ENCODE peak calls at places on chromosomes 4 and X, in seven cellular contexts. H, Z, K, C, G, L and R are unnamed samples.

GRCh38 chr4:61493470-61493869 is 293.3 kb downstream of the ADGRL3 start:
- DNase-seq in Z (no peak), H (no peak), C (no peak), L (no peak), K (no peak), G (no peak), R (no peak)

GRCh38 chr4:71541541-71541940 is 202.7 kb downstream of the SLC4A4 start:
- DNase-seq in Z (no peak), G (no peak), C (no peak), L (no peak), H (no peak), K (no peak), R (no peak)

GRCh38 chrX:150664290-150664689 is 28.9 kb upstream of the MTMR1 start:
- DNase-seq in L (no peak), H (peak; percentile 30), G (no peak), K (no peak), C (no peak), Z (no peak), R (peak; percentile 88)

GRCh38 chr4:56787380-56787779 is 34.1 kb downstream of the SPINK2 start:
- DNase-seq in G (peak; percentile 50), Z (no peak), H (peak; percentile 26), K (no peak), C (no peak), L (no peak), R (no peak)

GRCh38 chrX:150736478-150736877 is 43.3 kb downstream of the MTMR1 start:
- DNase-seq in G (no peak), C (no peak), Z (no peak), K (no peak), L (no peak), H (no peak), R (no peak)

GRCh38 chr4:1379801-1380331 is 26.4 kb downstream of the NKX1-1 start:
- DNase-seq in C (no peak), L (no peak), Z (no peak), G (peak; percentile 7), K (no peak), H (peak; percentile 12), R (no peak)

GRCh38 chrX:17944833-17945497 is 83.9 kb upstream of the RAI2 start:
- DNase-seq in C (no peak), L (no peak), G (no peak), K (no peak), H (no peak), Z (peak; percentile 7), R (no peak)

GRCh38 chrX:54808109-54808604 is 612 bp downstream of the MAGED2 start:
- DNase-seq in L (no peak), G (peak; percentile 69), H (peak; percentile 90), K (peak; percentile 57), C (peak; percentile 61), Z (peak; percentile 2), R (peak; percentile 91)

GRCh38 chrX:2397648-2398340 is 103.0 kb downstream of the DHRSX start:
- DNase-seq in G (no peak), C (no peak), K (no peak), H (no peak), Z (no peak), L (no peak), R (no peak)

GRCh38 chr4:155248002-155248896 is 39.8 kb downstream of the NPY2R start:
- DNase-seq in Z (no peak), G (no peak), L (no peak), K (no peak), C (no peak), H (no peak), R (no peak)

GRCh38 chr4:22744478-22745062 is 51.8 kb downstream of the GBA3 start:
- DNase-seq in Z (no peak), L (no peak), G (no peak), K (no peak), C (no peak), H (no peak), R (no peak)

GRCh38 chr4:112817933-112818921 is 181.3 kb downstream of the LARP7 start:
- DNase-seq in G (peak; percentile 28), L (peak; percentile 75), C (no peak), H (peak; percentile 62), Z (peak; percentile 7), K (no peak), R (peak; percentile 86)

GRCh38 chrX:3485727-3486126 is 139.3 kb upstream of the MXRA5 start:
- DNase-seq in L (no peak), G (no peak), Z (no peak), H (no peak), K (no peak), C (no peak), R (no peak)

GRCh38 chr4:187158003-187158402 is 434.3 kb upstream of the FAT1 start:
- DNase-seq in G (no peak), C (no peak), L (no peak), K (no peak), H (no peak), Z (no peak), R (no peak)

GRCh38 chrX:69319376-69319775 is 154.1 kb upstream of the PJA1 start:
- DNase-seq in K (no peak), L (no peak), H (no peak), C (no peak), G (no peak), Z (no peak), R (no peak)

GRCh38 chr4:155512069-155512468 is 135.3 kb upstream of the MAP9 start:
- DNase-seq in C (no peak), K (no peak), H (no peak), G (no peak), Z (no peak), L (no peak), R (no peak)

GRCh38 chr4:57378766-57379165 is 268.6 kb upstream of the IGFBP7 start:
- DNase-seq in Z (no peak), H (no peak), G (no peak), K (no peak), C (no peak), L (no peak), R (no peak)

GRCh38 chrX:115912372-115912897 is 258.1 kb upstream of the AGTR2 start:
- DNase-seq in L (no peak), K (no peak), C (no peak), Z (no peak), G (no peak), H (no peak), R (peak; percentile 65)

GRCh38 chr4:19262467-19262866 is 989.2 kb upstream of the SLIT2 start:
- DNase-seq in L (no peak), H (no peak), Z (no peak), G (no peak), C (no peak), K (no peak), R (no peak)

GRCh38 chrX:153789654-153790053 is 4.5 kb downstream of the IDH3G start:
- DNase-seq in G (no peak), K (no peak), Z (no peak), C (no peak), L (no peak), H (no peak), R (no peak)

DNA sequence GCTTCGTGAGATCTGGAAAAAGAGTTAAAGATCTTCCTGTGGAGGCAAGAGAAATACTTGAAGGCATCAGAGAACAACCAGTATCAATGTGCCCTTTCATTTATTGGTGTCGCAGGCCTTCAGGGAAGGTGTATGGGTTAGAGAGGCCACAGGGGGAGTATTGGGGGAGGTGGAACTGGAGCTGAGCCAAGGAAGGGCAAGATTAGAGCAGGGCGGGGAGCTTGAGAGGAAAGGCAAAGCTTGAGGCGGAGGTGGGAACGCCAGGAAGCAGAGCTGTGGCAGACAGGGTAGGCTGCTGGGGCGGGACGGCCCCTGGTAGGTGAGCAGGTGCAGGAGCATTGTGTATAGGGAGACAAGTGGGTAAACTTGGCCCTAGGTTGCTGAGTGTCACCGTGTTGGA is 329.9 kb downstream of the ARHGAP10 start:
- DNase-seq in K (no peak), G (peak; percentile 48), L (no peak), Z (no peak), C (no peak), H (no peak), R (no peak)
- TF ChIP-seq CTCF in K (no peak), G (no peak), L (no peak), Z (no peak), C (no peak), H (no peak), R (no peak)

GRCh38 chr4:102734116-102734515 is 26.7 kb downstream of the MANBA start:
- DNase-seq in H (no peak), Z (no peak), C (no peak), G (no peak), K (no peak), L (no peak), R (no peak)

GRCh38 chr4:102734591-102735385 is 26.0 kb downstream of the MANBA start:
- DNase-seq in K (no peak), L (no peak), G (no peak), H (no peak), Z (peak; percentile 65), C (no peak), R (no peak)

GRCh38 chr4:102735578-102735977 is 25.2 kb downstream of the MANBA start:
- DNase-seq in C (no peak), Z (peak; percentile 21), H (no peak), G (no peak), K (no peak), L (no peak), R (no peak)

GRCh38 chr4:102732678-102733445 is 27.9 kb downstream of the MANBA start:
- DNase-seq in C (no peak), K (no peak), H (no peak), G (no peak), L (no peak), Z (no peak), R (no peak)

DNA sequence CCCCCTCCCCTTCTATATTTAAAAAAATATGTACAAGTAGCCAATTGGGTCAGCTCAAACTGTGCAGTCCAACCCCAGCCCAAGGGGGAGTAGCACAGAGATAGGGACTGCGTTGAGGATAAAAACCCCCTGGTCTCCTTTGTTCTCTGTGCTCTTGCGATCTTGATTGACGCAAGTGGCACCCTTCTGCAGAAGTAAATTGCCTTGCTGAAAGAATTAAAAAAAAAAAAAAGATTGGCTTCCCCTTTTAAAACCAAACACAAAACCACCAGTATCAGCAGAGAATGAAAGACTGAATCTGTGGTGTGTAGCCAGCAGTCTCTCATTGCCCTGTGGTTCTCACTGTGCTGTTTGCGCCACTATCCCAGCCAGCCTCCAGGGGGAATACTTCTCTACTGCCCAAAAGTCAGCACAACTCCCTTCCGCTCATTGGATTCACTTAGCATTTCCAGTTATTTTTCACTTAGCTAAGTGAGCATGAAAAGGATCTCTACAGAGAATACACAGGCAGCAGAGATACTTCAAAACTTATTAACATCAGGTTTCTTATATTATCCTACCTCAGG is 29.7 kb downstream of the MANBA start:
- DNase-seq in H (no peak), Z (peak; percentile 33), C (no peak), L (no peak), G (no peak), K (no peak), R (no peak)
- TF ChIP-seq CTCF in H (no peak), Z (peak; percentile 43), C (no peak), L (peak; percentile 14), G (no peak), K (no peak), R (peak; percentile 7)

GRCh38 chrX:105526431-105526830 is 295.9 kb upstream of the NRK start:
- DNase-seq in G (no peak), C (no peak), Z (no peak), L (no peak), H (no peak), K (no peak), R (no peak)
- TF ChIP-seq CTCF in G (no peak), C (no peak), Z (no peak), L (no peak), H (no peak), K (no peak), R (no peak)

DNA sequence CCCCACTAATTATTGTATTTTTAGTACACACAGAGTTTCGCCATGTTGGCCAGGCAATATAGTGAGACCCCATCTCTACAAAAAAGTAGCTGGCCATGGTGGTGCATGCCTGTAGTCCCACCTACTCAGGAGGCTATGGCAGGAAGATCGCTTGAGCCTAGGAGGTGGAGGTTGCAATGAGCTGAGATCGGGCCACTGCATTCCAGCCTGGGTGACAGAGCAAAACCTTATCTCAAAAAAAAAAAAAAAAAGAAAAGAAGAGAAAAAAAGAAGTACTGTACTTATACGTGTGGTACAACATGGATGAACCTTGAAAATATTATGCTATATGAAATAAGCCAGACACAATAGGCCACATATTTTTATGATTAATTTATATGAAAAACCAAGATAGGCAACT is 9.9 kb upstream of the WDR45 start:
- DNase-seq in C (no peak), H (no peak), K (no peak), L (no peak), G (no peak), Z (no peak), R (no peak)
- TF ChIP-seq CTCF in C (no peak), H (no peak), K (no peak), L (no peak), G (no peak), Z (no peak), R (no peak)